ENCODE peak calls at places on chromosome 9, in five cellular contexts. One of them, this sample, is unnamed.

GRCh38 chr9:101562966-101563365 is 29.3 kb downstream of the RNF20 start:
- DNase-seq in left cardiac atrium: no peak
- DNase-seq in Jurkat, Clone E6-1: no peak
- DNase-seq in left ventricle myocardium superior: no peak
- DNase-seq in adipocyte: no peak
- DNase-seq in this sample: no peak

GRCh38 chr9:83151627-83152137 is 88.7 kb upstream of the RASEF start:
- DNase-seq in left cardiac atrium: no peak
- DNase-seq in Jurkat, Clone E6-1: no peak
- DNase-seq in left ventricle myocardium superior: no peak
- DNase-seq in adipocyte: no peak
- DNase-seq in this sample: no peak

GRCh38 chr9:114403153-114403756 is 15.5 kb upstream of the AKNA start:
- DNase-seq in left cardiac atrium: no peak
- DNase-seq in Jurkat, Clone E6-1: no peak
- DNase-seq in left ventricle myocardium superior: no peak
- DNase-seq in adipocyte: no peak
- DNase-seq in this sample: no peak

GRCh38 chr9:35861161-35861897 is 8.9 kb downstream of the OR13J1 start:
- DNase-seq in left cardiac atrium: no peak
- DNase-seq in Jurkat, Clone E6-1: no peak
- DNase-seq in left ventricle myocardium superior: no peak
- DNase-seq in adipocyte: no peak
- DNase-seq in this sample: no peak

GRCh38 chr9:26261503-26262330 is 583.5 kb upstream of the TUSC1 start:
- DNase-seq in left cardiac atrium: no peak
- DNase-seq in Jurkat, Clone E6-1: no peak
- DNase-seq in left ventricle myocardium superior: no peak
- DNase-seq in adipocyte: peak
- DNase-seq in this sample: peak

GRCh38 chr9:99411068-99411467 is 189.0 kb downstream of the SEC61B start:
- DNase-seq in left cardiac atrium: no peak
- DNase-seq in Jurkat, Clone E6-1: no peak
- DNase-seq in left ventricle myocardium superior: no peak
- DNase-seq in adipocyte: no peak
- DNase-seq in this sample: peak

GRCh38 chr9:68780735-68781134 is 75.7 kb downstream of the PIP5K1B start:
- DNase-seq in left cardiac atrium: no peak
- DNase-seq in Jurkat, Clone E6-1: no peak
- DNase-seq in left ventricle myocardium superior: no peak
- DNase-seq in adipocyte: no peak
- DNase-seq in this sample: peak

GRCh38 chr9:123507992-123508391 is 152.0 kb downstream of the CRB2 start:
- DNase-seq in left cardiac atrium: no peak
- DNase-seq in Jurkat, Clone E6-1: no peak
- DNase-seq in left ventricle myocardium superior: no peak
- DNase-seq in adipocyte: no peak
- DNase-seq in this sample: peak

GRCh38 chr9:89723696-89724095 is 118.9 kb downstream of the GADD45G start:
- DNase-seq in left cardiac atrium: no peak
- DNase-seq in Jurkat, Clone E6-1: no peak
- DNase-seq in left ventricle myocardium superior: no peak
- DNase-seq in adipocyte: no peak
- DNase-seq in this sample: no peak

GRCh38 chr9:33698267-33698666 is 97.1 kb upstream of the PRSS3 start:
- DNase-seq in left cardiac atrium: no peak
- DNase-seq in Jurkat, Clone E6-1: no peak
- DNase-seq in left ventricle myocardium superior: no peak
- DNase-seq in adipocyte: no peak
- DNase-seq in this sample: peak

GRCh38 chr9:20592673-20593072 is 29.6 kb downstream of the MLLT3 start:
- DNase-seq in left cardiac atrium: no peak
- DNase-seq in Jurkat, Clone E6-1: no peak
- DNase-seq in left ventricle myocardium superior: no peak
- DNase-seq in adipocyte: no peak
- DNase-seq in this sample: peak

GRCh38 chr9:91433180-91433579 is 9.5 kb upstream of the NFIL3 start:
- DNase-seq in left cardiac atrium: no peak
- DNase-seq in Jurkat, Clone E6-1: peak
- DNase-seq in left ventricle myocardium superior: no peak
- DNase-seq in adipocyte: peak
- DNase-seq in this sample: peak

GRCh38 chr9:133023117-133023890 is 7.5 kb upstream of the GTF3C5 start:
- DNase-seq in left cardiac atrium: peak
- DNase-seq in Jurkat, Clone E6-1: peak
- DNase-seq in left ventricle myocardium superior: no peak
- DNase-seq in adipocyte: no peak
- DNase-seq in this sample: peak

GRCh38 chr9:4603830-4604229 is 58.3 kb upstream of the PLPP6 start:
- DNase-seq in left cardiac atrium: no peak
- DNase-seq in Jurkat, Clone E6-1: no peak
- DNase-seq in left ventricle myocardium superior: no peak
- DNase-seq in adipocyte: no peak
- DNase-seq in this sample: no peak

GRCh38 chr9:77846957-77847574 is 184.5 kb downstream of the GNAQ start:
- DNase-seq in left cardiac atrium: peak
- DNase-seq in Jurkat, Clone E6-1: no peak
- DNase-seq in left ventricle myocardium superior: no peak
- DNase-seq in adipocyte: no peak
- DNase-seq in this sample: peak

GRCh38 chr9:18467696-18468095 is 6.3 kb upstream of the ADAMTSL1 start:
- DNase-seq in left cardiac atrium: no peak
- DNase-seq in Jurkat, Clone E6-1: no peak
- DNase-seq in left ventricle myocardium superior: no peak
- DNase-seq in adipocyte: no peak
- DNase-seq in this sample: no peak

GRCh38 chr9:114791736-114792135 is 14.1 kb downstream of the TNFSF15 start:
- DNase-seq in left cardiac atrium: no peak
- DNase-seq in Jurkat, Clone E6-1: no peak
- DNase-seq in left ventricle myocardium superior: no peak
- DNase-seq in adipocyte: no peak
- DNase-seq in this sample: no peak

GRCh38 chr9:93660647-93661046 is 84.3 kb downstream of the PHF2 start:
- DNase-seq in left cardiac atrium: no peak
- DNase-seq in Jurkat, Clone E6-1: no peak
- DNase-seq in left ventricle myocardium superior: peak
- DNase-seq in adipocyte: no peak
- DNase-seq in this sample: no peak

GRCh38 chr9:77595426-77596051 is 52.6 kb downstream of the GNA14 start:
- DNase-seq in left cardiac atrium: no peak
- DNase-seq in Jurkat, Clone E6-1: peak
- DNase-seq in left ventricle myocardium superior: no peak
- DNase-seq in adipocyte: no peak
- DNase-seq in this sample: no peak

GRCh38 chr9:33524431-33524947 is 438 bp downstream of the ANKRD18B start:
- DNase-seq in left cardiac atrium: peak
- DNase-seq in Jurkat, Clone E6-1: no peak
- DNase-seq in left ventricle myocardium superior: no peak
- DNase-seq in adipocyte: peak
- DNase-seq in this sample: no peak

GRCh38 chr9:125332527-125332926 is 70.9 kb downstream of the GAPVD1 start:
- DNase-seq in left cardiac atrium: no peak
- DNase-seq in Jurkat, Clone E6-1: no peak
- DNase-seq in left ventricle myocardium superior: no peak
- DNase-seq in adipocyte: no peak
- DNase-seq in this sample: no peak

GRCh38 chr9:22111871-22112247 is 102.8 kb upstream of the CDKN2B start:
- DNase-seq in left cardiac atrium: no peak
- DNase-seq in Jurkat, Clone E6-1: no peak
- DNase-seq in left ventricle myocardium superior: no peak
- DNase-seq in adipocyte: peak
- DNase-seq in this sample: peak

GRCh38 chr9:126448865-126449577 is 122.4 kb downstream of the MVB12B start:
- DNase-seq in left cardiac atrium: no peak
- DNase-seq in Jurkat, Clone E6-1: no peak
- DNase-seq in left ventricle myocardium superior: no peak
- DNase-seq in adipocyte: no peak
- DNase-seq in this sample: no peak